ENCODE peak calls at places on chromosomes 2 and 18, in nine cellular contexts. E is left lung; V is Caco-2; L is neuronal stem cell; S is K562; R is CD4-positive, alpha-beta memory T cell; C is uterus; Q is mucosa of descending colon; I is transverse colon. J is an unnamed sample.

GRCh38 chr2:108423502-108424251 is 25.3 kb upstream of the GCC2 start:
- DNase-seq in R (no peak), V (peak; percentile 70), I (no peak), Q (no peak), E (no peak), C (no peak), L (no peak), S (no peak), J (no peak)

GRCh38 chr2:38528008-38528442 is 74.7 kb downstream of the HNRNPLL start:
- DNase-seq in S (peak; percentile 43), I (no peak), R (no peak), C (no peak), E (no peak), Q (no peak), L (no peak), V (no peak), J (peak; percentile 64)

GRCh38 chr2:156456616-156457015 is 20.4 kb downstream of the GPD2 start:
- DNase-seq in C (no peak), Q (no peak), L (no peak), R (no peak), V (no peak), I (no peak), S (no peak), E (no peak), J (no peak)

GRCh38 chr18:13653746-13654455 is 72.5 kb downstream of the FAM210A start:
- DNase-seq in R (no peak), Q (no peak), E (no peak), C (no peak), I (no peak), L (no peak), V (no peak), S (no peak), J (no peak)

GRCh38 chr2:40364143-40364903 is 87.6 kb downstream of the SLC8A1 start:
- DNase-seq in C (no peak), Q (no peak), V (no peak), R (no peak), I (no peak), L (no peak), E (no peak), S (no peak), J (no peak)

GRCh38 chr2:9422321-9423099 is 818 bp downstream of the ITGB1BP1 start:
- DNase-seq in L (peak; percentile 27), Q (peak; percentile 55), E (peak; percentile 73), S (peak; percentile 46), C (peak; percentile 37), V (peak; percentile 34), I (peak; percentile 45), R (peak; percentile 43), J (no peak)

GRCh38 chr2:240869109-240869955 is 708 bp downstream of the AGXT start:
- DNase-seq in S (no peak), C (no peak), I (no peak), E (no peak), R (no peak), Q (no peak), L (no peak), V (no peak), J (no peak)

GRCh38 chr18:69951182-69951581 is 3.5 kb upstream of the CD226 start:
- DNase-seq in L (no peak), R (no peak), I (no peak), Q (no peak), C (no peak), S (no peak), E (no peak), V (no peak), J (no peak)

GRCh38 chr2:120589782-120590608 is 145.7 kb upstream of the GLI2 start:
- DNase-seq in S (no peak), C (no peak), R (no peak), V (no peak), L (no peak), I (no peak), Q (no peak), E (peak; percentile 47), J (peak; percentile 99)

GRCh38 chr2:216696751-216697560 is 1.6 kb upstream of the IGFBP5 start:
- DNase-seq in I (no peak), E (no peak), V (peak; percentile 33), Q (no peak), C (no peak), R (no peak), S (peak; percentile 26), L (no peak), J (peak; percentile 54)

GRCh38 chr2:239750929-239751718 is 274.0 kb downstream of the NDUFA10 start:
- DNase-seq in R (no peak), S (no peak), E (no peak), L (no peak), I (no peak), C (no peak), V (no peak), Q (no peak), J (no peak)
- H3K9me3 ChIP-seq in R (no peaks in the 10 kb centered on the region), S (no peaks in the 10 kb centered on the region), E (no peaks in the 10 kb centered on the region), L (peaks cover 2% of the 10 kb centered on the region), I (no peaks in the 10 kb centered on the region), C (no peaks in the 10 kb centered on the region), V (no peaks in the 10 kb centered on the region), Q (no peaks in the 10 kb centered on the region), J (peaks cover 3% of the 10 kb centered on the region)

GRCh38 chr2:79547568-79547967 is 34.7 kb downstream of the CTNNA2 start:
- DNase-seq in E (no peak), Q (no peak), R (no peak), I (no peak), V (no peak), S (no peak), L (no peak), C (no peak), J (no peak)
- H3K9me3 ChIP-seq in E (peaks cover 89% of the 10 kb centered on the region), Q (peaks cover 34% of the 10 kb centered on the region), R (peaks cover 12% of the 10 kb centered on the region), I (peaks cover 19% of the 10 kb centered on the region), V (peaks cover 10% of the 10 kb centered on the region), S (no peaks in the 10 kb centered on the region), L (peaks cover 10% of the 10 kb centered on the region), C (no peaks in the 10 kb centered on the region), J (no peaks in the 10 kb centered on the region)

GRCh38 chr18:56085561-56085960 is 497.6 kb upstream of the TCF4 start:
- DNase-seq in S (no peak), I (peak; percentile 9), L (no peak), Q (no peak), V (no peak), E (no peak), C (peak; percentile 73), R (no peak), J (peak; percentile 96)

GRCh38 chr18:56086176-56086575 is 498.2 kb upstream of the TCF4 start:
- DNase-seq in I (no peak), C (no peak), R (no peak), L (no peak), E (no peak), S (no peak), V (no peak), Q (no peak), J (no peak)

GRCh38 chr18:56089607-56090258 is 501.7 kb upstream of the TCF4 start:
- DNase-seq in I (no peak), E (no peak), C (no peak), L (no peak), R (no peak), V (no peak), Q (no peak), S (no peak), J (no peak)

GRCh38 chr18:56083889-56084288 is 495.9 kb upstream of the TCF4 start:
- DNase-seq in E (no peak), S (no peak), C (no peak), I (no peak), L (no peak), Q (no peak), R (no peak), V (no peak), J (no peak)

DNA sequence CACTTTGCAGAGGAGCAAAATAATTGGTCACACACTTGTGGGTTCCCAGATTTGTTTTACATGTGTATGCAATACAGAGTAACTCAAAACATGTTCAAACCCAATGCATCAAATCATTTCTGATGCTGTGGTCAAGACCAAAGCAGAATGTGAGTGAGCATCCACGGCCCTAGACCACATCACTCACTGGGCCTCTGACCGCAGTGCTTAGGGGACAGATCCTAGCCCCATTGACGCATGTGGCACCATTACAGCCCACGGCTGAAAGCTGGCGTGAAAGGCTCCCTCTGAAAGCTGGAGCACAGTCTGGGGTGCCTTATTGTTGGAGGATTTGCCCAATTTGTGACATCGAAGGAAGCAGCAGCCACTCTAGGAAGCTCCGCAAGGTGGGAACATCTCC is 498.8 kb upstream of the TCF4 start:
- DNase-seq in V (no peak), S (no peak), E (no peak), C (no peak), L (no peak), I (no peak), R (no peak), Q (no peak), J (no peak)
- H3K9me3 ChIP-seq in V (no peaks in the 10 kb centered on the region), S (no peaks in the 10 kb centered on the region), E (no peaks in the 10 kb centered on the region), C (no peaks in the 10 kb centered on the region), L (peaks cover 2% of the 10 kb centered on the region), I (no peaks in the 10 kb centered on the region), R (no peaks in the 10 kb centered on the region), Q (peaks cover 15% of the 10 kb centered on the region), J (no peaks in the 10 kb centered on the region)

GRCh38 chr2:150168596-150168995 is 318.9 kb downstream of the RND3 start:
- DNase-seq in I (no peak), Q (no peak), E (no peak), S (no peak), R (no peak), L (no peak), C (no peak), V (no peak), J (no peak)
- H3K9me3 ChIP-seq in I (no peaks in the 10 kb centered on the region), Q (peaks cover 5% of the 10 kb centered on the region), E (peaks cover 18% of the 10 kb centered on the region), S (no peaks in the 10 kb centered on the region), R (no peaks in the 10 kb centered on the region), L (no peaks in the 10 kb centered on the region), C (no peaks in the 10 kb centered on the region), V (peaks cover 5% of the 10 kb centered on the region), J (no peaks in the 10 kb centered on the region)

GRCh38 chr2:125125902-125126301 is 1100.8 kb downstream of the CNTNAP5 start:
- DNase-seq in I (no peak), Q (no peak), C (no peak), L (no peak), E (no peak), R (no peak), V (no peak), S (no peak), J (no peak)
- H3K9me3 ChIP-seq in I (no peaks in the 10 kb centered on the region), Q (no peaks in the 10 kb centered on the region), C (no peaks in the 10 kb centered on the region), L (peaks cover 1% of the 10 kb centered on the region), E (peaks cover 23% of the 10 kb centered on the region), R (no peaks in the 10 kb centered on the region), V (no peaks in the 10 kb centered on the region), S (peaks cover 2% of the 10 kb centered on the region), J (no peaks in the 10 kb centered on the region)

DNA sequence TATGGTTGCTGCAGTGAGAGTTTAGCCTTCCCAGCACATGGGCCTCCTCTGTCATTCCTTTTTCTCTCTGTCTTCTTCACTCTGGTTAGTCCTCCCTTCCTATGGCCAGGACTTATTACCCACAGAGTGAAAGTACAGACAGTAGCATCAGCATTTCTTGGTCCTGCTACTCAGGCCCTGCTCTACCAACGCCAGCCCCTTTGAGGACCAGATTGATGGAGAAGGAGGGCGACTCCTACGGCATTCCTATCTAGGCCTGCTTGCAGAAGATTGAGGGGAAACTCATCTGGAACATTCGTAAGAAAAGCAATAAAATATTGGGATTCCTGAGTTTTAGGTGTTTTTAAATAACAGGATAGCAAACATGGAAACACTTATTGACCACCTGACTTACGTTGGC is 43.5 kb downstream of the BMP10 start:
- DNase-seq in I (no peak), Q (no peak), E (no peak), R (no peak), L (no peak), C (no peak), S (no peak), V (no peak), J (no peak)
- H3K9me3 ChIP-seq in I (no peaks in the 10 kb centered on the region), Q (no peaks in the 10 kb centered on the region), E (no peaks in the 10 kb centered on the region), R (no peaks in the 10 kb centered on the region), L (no peaks in the 10 kb centered on the region), C (no peaks in the 10 kb centered on the region), S (no peaks in the 10 kb centered on the region), V (no peaks in the 10 kb centered on the region), J (no peaks in the 10 kb centered on the region)

J was measured in cardiac muscle cell.